ENCODE peak calls at places on chromosomes 1 and 21, in six cellular contexts. M is CD4-positive, alpha-beta T cell; K is H9; T is tibial nerve; A is Calu3; W is psoas muscle. Q is an unnamed sample.

GRCh38 chr1:150309758-150310495 is 11.4 kb upstream of the PRPF3 start:
- DNase-seq in M (no peak), K (no peak), T (no peak), A (no peak), W (no peak), Q (no peak)

GRCh38 chr1:229509576-229509975 is 1.4 kb upstream of the NUP133 start:
- DNase-seq in M (no peak), K (no peak), T (no peak), A (no peak), W (no peak), Q (no peak)

GRCh38 chr1:235532350-235532749 is 28.1 kb upstream of the B3GALNT2 start:
- DNase-seq in M (no peak), K (no peak), T (no peak), A (no peak), W (no peak), Q (no peak)

GRCh38 chr1:998905-999796 is 746 bp downstream of the HES4 start:
- DNase-seq in M (no peak), K (peak; percentile 56), T (no peak), A (peak; percentile 46), W (peak; percentile 63), Q (no peak)

GRCh38 chr1:215263636-215264035 is 181.1 kb downstream of the KCNK2 start:
- DNase-seq in M (no peak), K (no peak), T (no peak), A (no peak), W (no peak), Q (no peak)

GRCh38 chr1:9270290-9270900 is 22.3 kb upstream of the SPSB1 start:
- DNase-seq in M (no peak), K (no peak), T (no peak), A (no peak), W (peak; percentile 86), Q (no peak)

GRCh38 chr1:223421676-223422075 is 28.5 kb downstream of the CCDC185 start:
- DNase-seq in M (no peak), K (no peak), T (no peak), A (peak; percentile 20), W (no peak), Q (no peak)

GRCh38 chr1:192133350-192133950 is 24.8 kb upstream of the RGS18 start:
- DNase-seq in M (no peak), K (no peak), T (no peak), A (no peak), W (no peak), Q (no peak)

GRCh38 chr1:17125756-17126237 is 6.5 kb upstream of the PADI2 start:
- DNase-seq in M (peak; percentile 78), K (peak; percentile 93), T (peak; percentile 92), A (peak; percentile 88), W (peak; percentile 93), Q (peak; percentile 65)

GRCh38 chr1:181849071-181849470 is 212.4 kb downstream of the ZNF648 start:
- DNase-seq in M (no peak), K (no peak), T (no peak), A (no peak), W (no peak), Q (no peak)

GRCh38 chr1:167221804-167222610 is 1.3 kb downstream of the POU2F1 start:
- DNase-seq in M (peak; percentile 35), K (peak; percentile 62), T (peak; percentile 69), A (peak; percentile 69), W (peak; percentile 79), Q (peak; percentile 67)

GRCh38 chr1:167219194-167219593 is 1.5 kb upstream of the POU2F1 start:
- DNase-seq in M (no peak), K (no peak), T (no peak), A (no peak), W (no peak), Q (no peak)

GRCh38 chr1:167221126-167221803 is 579 bp downstream of the POU2F1 start:
- DNase-seq in M (no peak), K (peak; percentile 48), T (no peak), A (peak; percentile 50), W (peak; percentile 69), Q (no peak)

GRCh38 chr1:167220537-167221125 is at the start of gene POU2F1:
- DNase-seq in M (peak; percentile 99), K (peak; percentile 97), T (peak; percentile 93), A (peak; percentile 98), W (peak; percentile 100), Q (peak; percentile 94)

GRCh38 chr1:167219646-167220536 is 795 bp upstream of the POU2F1 start:
- DNase-seq in M (peak; percentile 86), K (peak; percentile 98), T (peak; percentile 70), A (peak; percentile 97), W (peak; percentile 87), Q (peak; percentile 32)
- TF ChIP-seq CTCF in M (no peak), K (peak; percentile 43), T (no peak), A (peak; percentile 14), W (no peak), Q (peak; percentile 9)

GRCh38 chr1:217911908-217912307 is 280.8 kb downstream of the SPATA17 start:
- DNase-seq in M (no peak), K (peak; percentile 58), T (no peak), A (peak; percentile 14), W (no peak), Q (no peak)
- TF ChIP-seq CTCF in M (no peak), K (peak; percentile 58), T (no peak), A (no peak), W (no peak), Q (peak; percentile 34)

DNA sequence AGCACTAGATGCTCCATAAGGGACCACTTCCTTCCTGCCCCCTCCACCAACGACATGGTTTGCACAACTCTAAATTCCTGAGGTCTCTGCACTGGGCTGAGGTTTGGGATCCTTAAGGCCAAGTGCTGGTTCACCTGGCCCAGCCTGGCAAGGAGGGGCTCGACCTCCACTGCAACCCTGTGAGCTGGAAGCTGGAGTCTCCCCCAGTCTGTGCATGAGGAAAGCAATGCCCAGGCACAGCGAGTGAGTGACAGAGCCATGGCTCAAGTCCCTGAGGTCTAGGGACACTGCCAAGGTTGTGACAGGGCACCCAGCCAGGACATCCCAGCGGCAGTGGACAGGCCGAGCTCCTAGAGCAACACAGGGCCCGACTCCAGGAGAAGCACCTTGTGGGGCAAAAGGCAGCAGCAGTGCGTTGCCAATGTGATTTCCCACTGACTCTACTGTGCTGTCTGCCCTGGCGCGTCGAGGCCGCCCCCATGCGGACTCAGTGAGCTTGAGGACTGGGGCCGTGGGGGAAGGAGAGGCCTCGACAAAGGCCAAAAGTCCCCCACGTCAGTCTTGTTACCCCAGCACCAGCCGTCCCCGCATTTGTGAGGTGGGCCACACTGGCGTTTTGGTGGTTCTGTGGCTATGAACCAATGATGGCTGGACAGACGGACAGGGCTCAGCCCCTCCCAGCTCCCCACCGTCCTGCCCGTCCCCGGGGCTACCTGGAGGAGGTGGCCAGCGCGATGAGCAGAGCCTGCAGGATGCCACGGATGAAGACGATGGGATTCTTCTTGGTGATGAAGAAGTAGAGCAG is 30.0 kb downstream of the PODN start:
- DNase-seq in M (no peak), K (no peak), T (no peak), A (no peak), W (no peak), Q (peak; percentile 27)
- TF ChIP-seq CTCF in M (no peak), K (no peak), T (no peak), A (no peak), W (no peak), Q (no peak)

GRCh38 chr21:37748351-37748750 is 167.9 kb downstream of the KCNJ6 start:
- DNase-seq in M (no peak), K (no peak), T (no peak), A (no peak), W (no peak), Q (no peak)

GRCh38 chr21:37742532-37742931 is 173.7 kb downstream of the KCNJ6 start:
- DNase-seq in M (no peak), K (no peak), T (no peak), A (no peak), W (no peak), Q (no peak)

GRCh38 chr21:37749132-37749531 is 167.1 kb downstream of the KCNJ6 start:
- DNase-seq in M (no peak), K (no peak), T (no peak), A (no peak), W (no peak), Q (no peak)

GRCh38 chr21:37751268-37751975 is 164.8 kb downstream of the KCNJ6 start:
- DNase-seq in M (no peak), K (no peak), T (no peak), A (no peak), W (no peak), Q (no peak)

GRCh38 chr21:37746849-37747248 is 169.4 kb downstream of the KCNJ6 start:
- DNase-seq in M (no peak), K (no peak), T (no peak), A (no peak), W (no peak), Q (no peak)
- TF ChIP-seq CTCF in M (no peak), K (peak; percentile 27), T (no peak), A (no peak), W (no peak), Q (peak; percentile 15)

DNA sequence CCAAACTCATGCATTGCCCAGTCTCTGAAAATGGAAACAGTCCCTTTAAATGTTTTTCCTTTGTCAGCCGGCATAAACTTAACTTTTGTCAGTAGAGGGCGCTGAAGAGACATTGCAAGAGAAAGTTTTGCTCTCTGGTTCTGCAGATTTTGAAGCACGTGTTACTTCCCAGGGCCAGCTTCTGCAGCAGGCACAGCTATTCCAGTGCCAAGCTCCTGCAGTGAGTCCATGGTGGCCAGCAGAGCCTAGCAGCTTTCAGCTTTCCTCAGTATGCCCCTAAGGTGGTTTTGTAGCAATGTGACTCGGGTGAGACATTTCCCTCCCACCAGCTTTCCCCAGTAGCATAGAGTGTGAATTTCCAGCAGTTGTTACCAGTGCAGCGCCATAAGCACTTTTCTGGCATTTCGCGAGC is 2.6 kb upstream of the IFI44L start:
- DNase-seq in M (peak; percentile 13), K (peak; percentile 73), T (peak; percentile 79), A (peak; percentile 67), W (peak; percentile 70), Q (peak; percentile 83)
- TF ChIP-seq CTCF in M (peak; percentile 86), K (peak; percentile 84), T (peak; percentile 87), A (peak; percentile 83), W (peak; percentile 83), Q (peak; percentile 87)

GRCh38 chr1:27325286-27325685 is 3.3 kb downstream of the TMEM222 start:
- DNase-seq in M (no peak), K (no peak), T (no peak), A (no peak), W (no peak), Q (no peak)

GRCh38 chr1:27318137-27318536 is 3.8 kb upstream of the TMEM222 start:
- DNase-seq in M (no peak), K (no peak), T (no peak), A (no peak), W (no peak), Q (no peak)

GRCh38 chr1:27321813-27322568 is at the start of gene TMEM222:
- DNase-seq in M (peak; percentile 96), K (peak; percentile 98), T (peak; percentile 92), A (peak; percentile 95), W (peak; percentile 99), Q (peak; percentile 90)

GRCh38 chr1:27318596-27318995 is 3.4 kb upstream of the TMEM222 start:
- DNase-seq in M (no peak), K (no peak), T (no peak), A (no peak), W (no peak), Q (no peak)

GRCh38 chr1:27322569-27323116 is 680 bp downstream of the TMEM222 start:
- DNase-seq in M (no peak), K (no peak), T (no peak), A (no peak), W (no peak), Q (no peak)
- TF ChIP-seq CTCF in M (no peak), K (no peak), T (no peak), A (no peak), W (no peak), Q (no peak)